ENCODE peak calls at places on chromosomes 12 and 14, in six cellular contexts. P, D, B, Z, X and F are unnamed samples. For H3K9me3, the result is how much of the 10 kb centered on the place peaks cover.

GRCh38 chr12:58988643-58989042 is 68.3 kb upstream of the LRIG3 start:
- DNase-seq in P (no peak), D (no peak), B (no peak), Z (no peak), X (no peak), F (no peak)

GRCh38 chr12:110760204-110760609 is 17.5 kb upstream of the PPP1CC start:
- DNase-seq in P (no peak), D (no peak), B (no peak), Z (no peak), X (no peak), F (no peak)

GRCh38 chr14:68893566-68893965 is 85.5 kb downstream of the ACTN1 start:
- DNase-seq in P (no peak), D (no peak), B (no peak), Z (no peak), X (no peak), F (no peak)

GRCh38 chr12:55706840-55707671 is 648 bp downstream of the ITGA7 start:
- DNase-seq in P (no peak), D (no peak), B (peak), Z (no peak), X (no peak), F (no peak)

GRCh38 chr12:80936353-80936641 is 1.4 kb downstream of the LIN7A start:
- DNase-seq in P (no peak), D (no peak), B (no peak), Z (no peak), X (no peak), F (no peak)

GRCh38 chr12:51973560-51973959 is 22.1 kb downstream of the ACVR1B start:
- DNase-seq in P (no peak), D (no peak), B (no peak), Z (peak), X (no peak), F (no peak)

GRCh38 chr12:85058339-85058738 is 22.2 kb downstream of the LRRIQ1 start:
- DNase-seq in P (no peak), D (no peak), B (no peak), Z (no peak), X (no peak), F (no peak)

GRCh38 chr14:22472935-22473854 is 115.8 kb downstream of the DAD1 start:
- DNase-seq in P (no peak), D (no peak), B (no peak), Z (no peak), X (peak), F (no peak)

GRCh38 chr14:50677527-50678063 is 9.5 kb upstream of the SAV1 start:
- DNase-seq in P (no peak), D (no peak), B (no peak), Z (no peak), X (no peak), F (no peak)

GRCh38 chr14:37114039-37114438 is 58.4 kb downstream of the SLC25A21 start:
- DNase-seq in P (no peak), D (no peak), B (no peak), Z (no peak), X (no peak), F (no peak)

GRCh38 chr12:20305470-20305869 is 62.9 kb upstream of the PDE3A start:
- DNase-seq in P (no peak), D (no peak), B (no peak), Z (no peak), X (no peak), F (no peak)

GRCh38 chr14:23285530-23286019 is 357 bp downstream of the HOMEZ start:
- DNase-seq in P (no peak), D (no peak), B (no peak), Z (peak), X (no peak), F (no peak)

GRCh38 chr14:65412881-65413738 is 580 bp downstream of the FUT8 start:
- DNase-seq in P (peak), D (peak), B (no peak), Z (peak), X (peak), F (peak)

GRCh38 chr14:76191297-76191696 is 39.6 kb downstream of the GPATCH2L start:
- DNase-seq in P (no peak), D (no peak), B (peak), Z (no peak), X (no peak), F (no peak)

GRCh38 chr14:94889520-94890312 is 119.8 kb upstream of the GSC start:
- DNase-seq in P (no peak), D (no peak), B (no peak), Z (no peak), X (no peak), F (no peak)

GRCh38 chr14:94885481-94886155 is 115.7 kb upstream of the GSC start:
- DNase-seq in P (no peak), D (no peak), B (no peak), Z (no peak), X (no peak), F (no peak)

GRCh38 chr14:94887591-94887990 is 117.7 kb upstream of the GSC start:
- DNase-seq in P (no peak), D (no peak), B (no peak), Z (no peak), X (no peak), F (no peak)

GRCh38 chr14:94886931-94887330 is 117.0 kb upstream of the GSC start:
- DNase-seq in P (no peak), D (no peak), B (no peak), Z (no peak), X (no peak), F (no peak)

GRCh38 chr14:94888108-94888507 is 118.2 kb upstream of the GSC start:
- DNase-seq in P (no peak), D (no peak), B (no peak), Z (no peak), X (peak), F (no peak)
- H3K9me3 ChIP-seq in P (under half), D (under half), B (under half), Z (under half), X (under half), F (under half)

DNA sequence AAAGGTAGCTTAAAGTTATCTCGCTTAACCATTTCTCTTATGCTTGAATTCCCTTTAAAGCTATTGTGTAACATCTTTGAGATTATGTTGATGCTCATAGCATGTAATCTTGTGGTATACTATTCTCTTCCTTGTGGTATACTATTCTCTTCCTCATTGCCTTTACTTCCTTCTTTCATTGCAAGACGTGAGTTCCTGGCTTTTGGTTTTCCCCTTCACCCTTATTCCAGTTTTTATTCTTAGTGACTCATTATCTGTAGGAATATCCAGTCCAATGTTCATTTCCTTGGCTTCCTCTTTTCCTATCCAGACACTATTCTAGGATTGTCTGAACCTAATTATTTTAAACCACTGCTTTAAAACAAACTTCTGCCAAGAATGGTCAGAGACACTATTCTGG is 564.0 kb downstream of the CCER1 start:
- DNase-seq in P (no peak), D (no peak), B (no peak), Z (no peak), X (no peak), F (no peak)
- H3K9me3 ChIP-seq in P (under half), D (under half), B (under half), Z (under half), X (under half), F (half or more)

DNA sequence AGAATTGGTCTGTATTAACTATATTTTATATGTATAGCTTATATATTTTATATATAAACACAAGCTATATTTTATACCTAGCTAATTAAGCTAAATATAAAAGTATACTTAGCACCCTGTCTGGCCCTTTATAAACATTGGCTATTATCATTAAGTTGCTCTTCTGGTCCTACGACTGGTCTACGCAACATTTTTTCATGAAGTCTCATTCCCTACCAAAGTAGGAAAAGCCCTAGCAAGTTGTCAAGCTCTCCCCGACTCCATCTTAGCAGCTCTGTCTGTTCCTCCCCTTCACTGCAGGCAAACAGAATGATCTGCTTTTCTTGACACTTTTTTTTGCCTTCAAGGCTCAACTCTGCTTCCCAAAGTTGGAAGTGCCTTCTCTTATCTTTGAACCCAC is 36.7 kb upstream of the ELK3 start:
- DNase-seq in P (no peak), D (no peak), B (no peak), Z (no peak), X (no peak), F (no peak)
- H3K9me3 ChIP-seq in P (under half), D (under half), B (under half), Z (under half), X (under half), F (under half)

GRCh38 chr12:34301251-34302130 is 279.2 kb downstream of the ALG10 start:
- DNase-seq in P (no peak), D (no peak), B (peak), Z (no peak), X (no peak), F (no peak)

GRCh38 chr12:34300376-34301250 is 278.3 kb downstream of the ALG10 start:
- DNase-seq in P (no peak), D (no peak), B (peak), Z (no peak), X (no peak), F (no peak)

GRCh38 chr12:34298176-34298970 is 276.1 kb downstream of the ALG10 start:
- DNase-seq in P (no peak), D (no peak), B (peak), Z (no peak), X (no peak), F (no peak)

GRCh38 chr12:34298971-34299801 is 276.9 kb downstream of the ALG10 start:
- DNase-seq in P (no peak), D (no peak), B (peak), Z (no peak), X (no peak), F (no peak)

GRCh38 chr12:34299802-34300193 is 277.5 kb downstream of the ALG10 start:
- DNase-seq in P (no peak), D (no peak), B (no peak), Z (no peak), X (no peak), F (no peak)
- H3K9me3 ChIP-seq in P (under half), D (under half), B (under half), Z (under half), X (half or more), F (under half)